ENCODE peak calls at places on chromosomes 11 and 22, in eight cellular contexts. I is SJSA1, R is endodermal cell, H is body of pancreas, Y is bronchial epithelial cell, L is lung, C is heart left ventricle, A is uterus. V is an unnamed sample. For H3K27me3, the result is how much of the 10 kb centered on the place peaks cover.

GRCh38 chr11:79440451-79441158 is at the start of gene TENM4:
- DNase-seq in C (peak), R (peak), I (no peak), H (peak), A (peak), Y (peak), L (no peak), V (peak)

GRCh38 chr11:75351541-75352416 is at the start of gene ARRB1:
- DNase-seq in Y (no peak), L (no peak), C (peak), R (peak), I (no peak), A (peak), H (peak), V (peak)

GRCh38 chr11:134664447-134664846 is 252.4 kb upstream of the B3GAT1 start:
- DNase-seq in Y (no peak), R (no peak), C (no peak), H (no peak), L (no peak), I (no peak), A (no peak), V (no peak)

GRCh38 chr11:12019867-12020416 is 11.5 kb upstream of the DKK3 start:
- DNase-seq in C (no peak), R (no peak), Y (no peak), L (no peak), I (no peak), A (no peak), H (no peak), V (no peak)

GRCh38 chr11:18016789-18017188 is 3.9 kb upstream of the SERGEF start:
- DNase-seq in I (no peak), Y (no peak), R (no peak), A (no peak), H (no peak), C (no peak), L (no peak), V (no peak)

GRCh38 chr22:20430101-20430640 is 7.5 kb downstream of the SCARF2 start:
- DNase-seq in A (no peak), H (no peak), C (no peak), Y (no peak), R (no peak), I (no peak), L (no peak), V (no peak)

GRCh38 chr11:71181566-71181965 is 70.8 kb downstream of the SHANK2 start:
- DNase-seq in C (no peak), A (no peak), H (no peak), Y (no peak), I (no peak), L (no peak), R (peak), V (no peak)

GRCh38 chr11:80188228-80188627 is 747.4 kb upstream of the TENM4 start:
- DNase-seq in L (no peak), Y (no peak), H (no peak), R (no peak), A (no peak), C (no peak), I (no peak), V (no peak)

GRCh38 chr11:119340335-119341221 is at the start of gene C1QTNF5:
- DNase-seq in Y (no peak), A (peak), C (peak), R (peak), H (peak), L (peak), I (no peak), V (peak)

GRCh38 chr22:33848251-33848650 is 72.0 kb downstream of the LARGE1 start:
- DNase-seq in A (no peak), Y (no peak), C (no peak), I (no peak), L (no peak), R (no peak), H (no peak), V (no peak)

GRCh38 chr22:46339956-46340355 is 4.4 kb downstream of the TRMU start:
- DNase-seq in A (no peak), I (no peak), R (no peak), H (no peak), Y (no peak), C (no peak), L (no peak), V (no peak)

GRCh38 chr11:29518389-29519174 is 498.2 kb downstream of the KCNA4 start:
- DNase-seq in A (no peak), I (no peak), H (no peak), L (no peak), Y (peak), C (no peak), R (peak), V (no peak)

GRCh38 chr22:38315801-38316339 is 1.4 kb downstream of the CSNK1E start:
- DNase-seq in R (no peak), I (no peak), H (no peak), L (no peak), Y (no peak), C (no peak), A (no peak), V (no peak)

GRCh38 chr11:5449432-5449831 is 309 bp downstream of the OR51I2 start:
- DNase-seq in Y (no peak), R (no peak), L (no peak), C (no peak), H (no peak), A (no peak), I (no peak), V (no peak)

GRCh38 chr11:71298016-71298550 is 45.7 kb upstream of the SHANK2 start:
- DNase-seq in I (no peak), L (peak), R (peak), H (no peak), Y (no peak), C (no peak), A (no peak), V (no peak)

GRCh38 chr11:80007616-80008015 is 566.8 kb upstream of the TENM4 start:
- DNase-seq in Y (no peak), R (no peak), L (no peak), A (no peak), H (no peak), C (no peak), I (no peak), V (no peak)

GRCh38 chr11:48095779-48096470 is 115.6 kb downstream of the PTPRJ start:
- DNase-seq in H (no peak), I (no peak), L (no peak), C (no peak), R (no peak), A (no peak), Y (no peak), V (no peak)

GRCh38 chr11:33067294-33067693 is 27.9 kb downstream of the TCP11L1 start:
- DNase-seq in I (no peak), C (no peak), L (no peak), A (no peak), Y (no peak), H (no peak), R (peak), V (no peak)

GRCh38 chr11:94030059-94030458 is 8.9 kb downstream of the HEPHL1 start:
- DNase-seq in H (no peak), R (no peak), C (no peak), I (no peak), L (no peak), A (no peak), Y (peak), V (no peak)

GRCh38 chr11:47259178-47259977 is 1.6 kb downstream of the NR1H3 start:
- DNase-seq in A (no peak), Y (no peak), L (no peak), R (peak), H (peak), I (no peak), C (no peak), V (peak)

GRCh38 chr11:93585758-93586157 is 42.6 kb upstream of the SMCO4 start:
- DNase-seq in C (no peak), L (no peak), R (no peak), A (no peak), Y (peak), H (no peak), I (no peak), V (no peak)

GRCh38 chr22:31148953-31149627 is 8.8 kb upstream of the PLA2G3 start:
- DNase-seq in A (peak), C (peak), R (peak), H (peak), I (peak), L (peak), Y (peak), V (peak)

GRCh38 chr22:30326704-30327362 is at the start of gene TBC1D10A:
- DNase-seq in L (peak), A (peak), H (peak), Y (peak), C (peak), I (peak), R (peak), V (peak)

GRCh38 chr11:47991266-47991830 is 11.0 kb downstream of the PTPRJ start:
- DNase-seq in R (peak), Y (peak), H (peak), A (no peak), C (no peak), L (peak), I (no peak), V (peak)

GRCh38 chr11:125952973-125953372 is 7.1 kb downstream of the VSIG10L2 start:
- DNase-seq in C (no peak), L (no peak), A (peak), H (peak), I (no peak), R (no peak), Y (no peak), V (peak)

GRCh38 chr22:39136317-39136716 is 16.2 kb downstream of the CBX7 start:
- DNase-seq in L (no peak), I (no peak), Y (no peak), H (no peak), A (no peak), R (peak), C (no peak), V (no peak)

GRCh38 chr11:124586247-124586860 is 16.6 kb downstream of the OR8A1 start:
- DNase-seq in L (peak), I (peak), H (peak), C (peak), Y (peak), R (peak), A (peak), V (peak)

GRCh38 chr22:30361916-30362631 is 5.3 kb downstream of the CCDC157 start:
- DNase-seq in H (no peak), C (no peak), L (no peak), Y (no peak), A (no peak), I (no peak), R (no peak), V (no peak)

GRCh38 chr11:116887909-116888556 is 50.6 kb upstream of the APOA1 start:
- DNase-seq in C (no peak), L (no peak), I (peak), R (no peak), Y (no peak), A (no peak), H (no peak), V (no peak)

DNA sequence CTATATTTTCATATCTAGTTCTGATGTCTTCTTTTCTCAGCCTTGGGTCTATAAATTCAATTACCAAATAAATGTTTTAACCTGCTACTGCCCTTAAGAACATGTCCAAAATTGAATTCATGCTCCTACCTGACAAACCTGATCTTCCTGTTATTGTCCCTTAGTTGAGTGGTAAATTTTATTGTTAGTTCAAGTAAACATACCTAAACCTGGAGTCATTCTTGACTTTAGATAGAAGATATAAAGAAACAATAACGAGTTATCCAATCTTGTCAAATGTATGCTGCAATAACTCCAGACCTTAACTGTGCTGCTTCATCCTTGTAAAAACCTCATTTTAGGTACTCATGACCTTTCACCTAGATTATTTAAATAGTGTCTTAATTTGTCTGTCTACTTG is 34.6 kb upstream of the SC5D start:
- DNase-seq in L (no peak), I (no peak), R (no peak), A (no peak), H (no peak), Y (peak), C (no peak), V (no peak)
- H3K27me3 ChIP-seq in L (under half), I (under half), R (under half), A (under half), H (under half), Y (under half), C (under half), V (under half)

GRCh38 chr11:45361551-45361950 is 75.4 kb upstream of the SYT13 start:
- DNase-seq in R (peak), Y (no peak), I (no peak), H (no peak), A (no peak), C (no peak), L (no peak), V (no peak)
- H3K27me3 ChIP-seq in R (under half), Y (under half), I (half or more), H (under half), A (under half), C (under half), L (under half), V (under half)

GRCh38 chr22:48588881-48589450 is 1238.7 kb downstream of the BRD1 start:
- DNase-seq in I (no peak), L (no peak), H (no peak), C (no peak), Y (no peak), A (no peak), R (no peak), V (no peak)

GRCh38 chr22:48587236-48587865 is 1240.3 kb downstream of the BRD1 start:
- DNase-seq in Y (no peak), H (no peak), I (no peak), L (no peak), R (no peak), A (no peak), C (no peak), V (no peak)

GRCh38 chr22:48589901-48590300 is 1237.8 kb downstream of the BRD1 start:
- DNase-seq in L (no peak), I (no peak), C (no peak), H (no peak), A (no peak), Y (no peak), R (no peak), V (no peak)

GRCh38 chr22:48586799-48587185 is 1240.9 kb downstream of the BRD1 start:
- DNase-seq in H (no peak), A (no peak), L (no peak), I (no peak), R (no peak), Y (no peak), C (no peak), V (no peak)

GRCh38 chr22:48588151-48588880 is 1239.4 kb downstream of the BRD1 start:
- DNase-seq in I (no peak), Y (no peak), A (no peak), L (no peak), R (no peak), H (no peak), C (no peak), V (no peak)
- H3K27me3 ChIP-seq in I (under half), Y (under half), A (under half), L (under half), R (under half), H (under half), C (under half), V (under half)

DNA sequence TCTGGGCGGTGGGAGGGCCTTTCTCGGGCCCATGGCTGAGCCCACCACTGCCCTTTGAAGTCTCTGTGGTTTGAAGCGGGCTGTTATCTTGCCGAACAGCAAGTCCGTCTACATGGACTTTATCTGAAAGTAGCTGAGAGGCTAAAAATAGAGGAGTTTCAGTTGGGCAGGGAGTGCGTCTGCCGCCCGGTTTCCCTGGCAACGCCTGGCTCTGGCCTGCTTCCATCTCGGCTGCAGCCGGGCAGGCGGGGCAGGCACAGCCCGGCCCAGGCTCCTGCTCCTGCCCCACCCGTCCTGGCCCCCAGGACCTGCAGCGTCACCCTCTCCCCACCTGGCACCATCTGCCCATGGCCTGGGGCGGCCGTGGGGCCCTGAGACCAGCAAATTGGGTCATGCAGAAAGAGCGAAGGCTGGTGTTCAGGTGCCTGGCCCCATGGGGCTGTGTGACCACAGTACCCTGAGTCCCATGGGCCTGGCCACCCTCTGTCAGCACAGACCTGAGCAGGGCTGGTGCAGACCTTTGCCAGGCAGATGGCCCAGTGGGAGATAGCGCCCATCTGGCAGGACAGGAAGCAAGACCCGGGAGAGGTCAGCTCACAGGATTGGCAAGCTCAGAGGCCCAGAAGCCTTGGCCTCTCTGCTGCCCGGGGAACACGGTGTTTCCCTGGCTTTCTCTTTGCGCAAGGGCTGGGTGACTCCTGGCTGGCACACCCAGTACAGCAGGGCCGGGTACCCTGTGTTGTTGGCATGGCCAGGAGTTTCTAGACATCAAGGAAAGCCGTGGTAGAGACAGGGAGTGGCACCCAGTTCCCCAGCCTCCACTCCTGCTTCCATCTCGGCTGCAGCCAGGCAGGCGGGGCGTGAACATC is 79.1 kb upstream of the KCNQ1OT1 start:
- DNase-seq in I (peak), L (peak), R (peak), A (peak), Y (peak), H (peak), C (peak), V (peak)
- H3K27me3 ChIP-seq in I (under half), L (under half), R (under half), A (under half), Y (under half), H (under half), C (under half), V (under half)

DNA sequence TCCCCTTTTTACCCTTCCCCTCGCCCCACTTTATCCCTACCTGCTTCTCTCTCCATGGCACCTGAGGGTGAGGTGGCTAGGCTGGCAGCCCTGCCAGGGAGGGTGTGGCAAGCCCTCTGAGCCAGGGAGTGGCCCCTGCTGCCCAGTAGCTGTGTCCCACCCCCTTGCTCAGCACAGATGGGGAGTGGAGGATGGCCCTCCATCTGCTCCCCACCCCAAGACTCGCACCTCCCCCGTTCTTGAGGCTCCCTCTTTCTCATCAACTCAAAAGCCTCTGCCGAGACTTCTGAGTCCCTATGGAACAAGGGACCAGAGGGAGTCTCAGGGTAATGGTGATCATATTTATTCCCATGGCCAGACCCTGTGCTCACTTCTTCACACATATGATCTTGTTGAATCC is 1.7 kb downstream of the TMEM151A start:
- DNase-seq in L (no peak), R (no peak), C (no peak), Y (no peak), A (no peak), I (no peak), H (no peak), V (no peak)
- H3K27me3 ChIP-seq in L (under half), R (under half), C (under half), Y (under half), A (under half), I (under half), H (under half), V (half or more)

DNA sequence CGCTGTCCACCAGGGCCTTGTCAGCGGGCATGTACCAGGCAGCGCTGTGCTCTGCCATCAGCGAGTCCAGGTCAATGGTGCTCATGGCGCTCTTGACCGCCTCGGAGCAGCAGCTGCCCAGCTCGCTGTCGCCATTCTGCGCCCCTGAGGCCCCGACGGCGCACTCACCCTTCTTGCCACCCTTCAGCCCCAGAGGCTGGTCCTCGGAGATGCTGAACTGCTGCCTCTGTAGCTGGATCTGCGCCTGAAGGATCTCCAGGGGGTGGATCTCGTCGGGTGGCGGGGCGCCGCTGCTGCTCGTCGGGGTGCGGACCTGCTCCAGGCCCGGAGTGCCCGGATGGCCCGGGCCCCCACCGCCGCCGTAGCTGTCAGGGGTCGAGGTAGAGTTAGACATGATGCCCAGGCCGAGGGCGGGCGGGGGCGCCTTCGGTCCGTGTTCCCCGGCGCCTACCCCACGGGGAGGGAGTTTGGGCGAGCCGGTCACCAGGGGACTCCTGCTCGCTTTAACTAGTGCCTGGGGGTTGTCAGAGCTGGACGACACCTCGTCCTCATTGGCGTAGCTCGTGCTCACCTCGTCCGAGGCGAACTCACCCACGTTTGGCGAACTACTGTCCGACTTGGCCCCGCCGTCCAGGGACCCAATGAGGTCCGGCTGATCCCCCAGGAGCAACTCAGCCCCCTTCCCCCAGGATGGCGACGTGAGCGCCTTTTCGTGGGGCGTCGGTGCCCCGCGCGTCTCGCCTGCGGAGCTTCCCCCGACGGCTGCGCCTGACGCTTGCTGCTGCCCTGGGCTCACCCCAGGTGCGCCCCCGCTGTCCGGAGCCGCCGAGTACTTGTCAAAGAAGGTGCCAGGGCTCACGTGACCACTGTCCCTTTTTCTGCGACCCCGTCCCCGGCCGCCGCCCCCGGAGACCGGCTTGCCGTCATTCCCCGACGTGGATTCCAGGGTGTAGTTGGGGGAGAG is 4.4 kb downstream of the MN1 start:
- DNase-seq in C (no peak), I (no peak), L (no peak), H (no peak), A (no peak), Y (no peak), R (peak), V (no peak)
- H3K27me3 ChIP-seq in C (under half), I (under half), L (under half), H (under half), A (under half), Y (under half), R (half or more), V (half or more)

DNA sequence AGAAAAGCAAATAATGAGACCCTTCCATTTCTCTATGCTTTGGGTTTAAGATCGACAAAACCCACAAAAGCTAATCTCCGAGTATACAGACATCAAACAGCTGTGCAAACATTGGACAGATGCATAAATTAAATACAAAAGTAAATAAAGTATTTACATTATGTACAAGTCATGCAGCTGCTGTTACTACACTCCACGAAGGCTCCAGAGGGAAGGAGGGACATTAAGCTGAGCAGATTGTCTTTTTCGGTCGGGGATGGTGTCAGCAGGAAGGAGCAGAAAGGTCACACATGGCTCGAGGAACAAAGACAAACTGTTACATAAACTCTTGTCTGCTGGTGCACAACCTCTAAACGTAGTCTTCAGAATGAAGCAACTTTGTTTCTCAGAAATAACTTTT is 88.8 kb upstream of the BARX2 start:
- DNase-seq in H (no peak), C (no peak), R (no peak), I (no peak), L (no peak), A (no peak), Y (no peak), V (no peak)
- H3K27me3 ChIP-seq in H (under half), C (under half), R (under half), I (under half), L (under half), A (under half), Y (under half), V (under half)

V was measured in transverse colon.